ENCODE peak calls at places on chromosomes 4 and X, in ten cellular contexts. E, T, K, M, F, W, O, H, V and D are unnamed samples. For H3K4me1, the result is how much of the 10 kb centered on the place peaks cover.

GRCh38 chrX:150753968-150754367 is 60.8 kb downstream of the MTMR1 start:
- DNase-seq in E (no peak), T (no peak), K (no peak), M (no peak), F (no peak), W (no peak), O (no peak), H (no peak), V (no peak), D (no peak)

GRCh38 chr4:163556169-163556568 is 61.7 kb downstream of the TMA16 start:
- DNase-seq in E (no peak), T (no peak), K (no peak), M (no peak), F (no peak), W (no peak), O (no peak), H (no peak), V (no peak), D (no peak)

GRCh38 chr4:168183717-168184571 is 91.6 kb downstream of the ANXA10 start:
- DNase-seq in E (peak), T (no peak), K (no peak), M (peak), F (no peak), W (no peak), O (no peak), H (peak), V (no peak), D (no peak)

GRCh38 chrX:150984164-150984824 is 1.2 kb downstream of the HMGB3 start:
- DNase-seq in E (peak), T (no peak), K (no peak), M (peak), F (no peak), W (no peak), O (peak), H (peak), V (no peak), D (no peak)

GRCh38 chr4:53619431-53619830 is 28.1 kb upstream of the LNX1 start:
- DNase-seq in E (no peak), T (no peak), K (no peak), M (no peak), F (no peak), W (no peak), O (no peak), H (no peak), V (no peak), D (no peak)

GRCh38 chrX:155857561-155857960 is 23.6 kb upstream of the VAMP7 start:
- DNase-seq in E (no peak), T (no peak), K (no peak), M (peak), F (no peak), W (no peak), O (no peak), H (no peak), V (no peak), D (no peak)

GRCh38 chrX:150547511-150548115 is 20.8 kb upstream of the MTM1 start:
- DNase-seq in E (peak), T (peak), K (no peak), M (peak), F (peak), W (peak), O (peak), H (peak), V (peak), D (peak)

GRCh38 chrX:24023972-24024664 is 2.9 kb downstream of the KLHL15 start:
- DNase-seq in E (peak), T (no peak), K (no peak), M (peak), F (no peak), W (no peak), O (no peak), H (peak), V (no peak), D (no peak)

GRCh38 chrX:40570346-40571093 is 10.2 kb upstream of the ATP6AP2 start:
- DNase-seq in E (no peak), T (no peak), K (no peak), M (no peak), F (no peak), W (no peak), O (no peak), H (no peak), V (no peak), D (no peak)

GRCh38 chr4:168569066-168569908 is 72.4 kb downstream of the PALLD start:
- DNase-seq in E (peak), T (peak), K (no peak), M (peak), F (peak), W (no peak), O (peak), H (no peak), V (no peak), D (no peak)

GRCh38 chr4:77740480-77740879 is 78.7 kb downstream of the CNOT6L start:
- DNase-seq in E (no peak), T (no peak), K (no peak), M (no peak), F (no peak), W (no peak), O (no peak), H (no peak), V (no peak), D (no peak)

GRCh38 chr4:76987685-76988084 is 38.1 kb downstream of the SEPTIN11 start:
- DNase-seq in E (no peak), T (no peak), K (no peak), M (peak), F (no peak), W (no peak), O (no peak), H (no peak), V (no peak), D (no peak)

GRCh38 chr4:54386270-54386669 is 157.2 kb downstream of the PDGFRA start:
- DNase-seq in E (no peak), T (no peak), K (no peak), M (no peak), F (no peak), W (no peak), O (no peak), H (no peak), V (no peak), D (no peak)

GRCh38 chr4:126992910-126993309 is 639.8 kb upstream of the INTU start:
- DNase-seq in E (no peak), T (no peak), K (no peak), M (no peak), F (no peak), W (no peak), O (peak), H (no peak), V (no peak), D (no peak)

GRCh38 chr4:656651-657337 is 17.3 kb downstream of the ATP5ME start:
- DNase-seq in E (no peak), T (no peak), K (no peak), M (peak), F (no peak), W (no peak), O (no peak), H (peak), V (no peak), D (no peak)

GRCh38 chr4:55125763-55126541 is 557 bp upstream of the KDR start:
- DNase-seq in E (no peak), T (no peak), K (no peak), M (peak), F (no peak), W (no peak), O (no peak), H (peak), V (no peak), D (no peak)

GRCh38 chr4:82776925-82777542 is 21.6 kb downstream of the SCD5 start:
- DNase-seq in E (no peak), T (no peak), K (peak), M (peak), F (no peak), W (no peak), O (no peak), H (no peak), V (no peak), D (no peak)

GRCh38 chr4:113971706-113972360 is 7.6 kb downstream of the ARSJ start:
- DNase-seq in E (no peak), T (no peak), K (no peak), M (peak), F (no peak), W (no peak), O (peak), H (no peak), V (no peak), D (no peak)

GRCh38 chr4:25229804-25230203 is 4.0 kb upstream of the PI4K2B start:
- DNase-seq in E (no peak), T (no peak), K (no peak), M (no peak), F (no peak), W (no peak), O (no peak), H (no peak), V (no peak), D (no peak)

GRCh38 chr4:8591626-8592365 is 769 bp upstream of the CPZ start:
- DNase-seq in E (no peak), T (no peak), K (no peak), M (no peak), F (no peak), W (no peak), O (no peak), H (peak), V (no peak), D (no peak)

GRCh38 chr4:150173854-150174398 is 95.7 kb downstream of the DCLK2 start:
- DNase-seq in E (no peak), T (no peak), K (no peak), M (no peak), F (no peak), W (no peak), O (no peak), H (no peak), V (no peak), D (no peak)
- H3K4me1 ChIP-seq in E (under half), T (under half), K (under half), M (under half), F (under half), W (under half), O (under half), H (under half), V (under half), D (under half)

GRCh38 chr4:81664079-81664478 is 192.4 kb upstream of the RASGEF1B start:
- DNase-seq in E (no peak), T (no peak), K (no peak), M (no peak), F (no peak), W (no peak), O (no peak), H (no peak), V (no peak), D (no peak)
- H3K4me1 ChIP-seq in E (under half), T (under half), K (under half), M (under half), F (under half), W (under half), O (under half), H (under half), V (under half), D (under half)

DNA sequence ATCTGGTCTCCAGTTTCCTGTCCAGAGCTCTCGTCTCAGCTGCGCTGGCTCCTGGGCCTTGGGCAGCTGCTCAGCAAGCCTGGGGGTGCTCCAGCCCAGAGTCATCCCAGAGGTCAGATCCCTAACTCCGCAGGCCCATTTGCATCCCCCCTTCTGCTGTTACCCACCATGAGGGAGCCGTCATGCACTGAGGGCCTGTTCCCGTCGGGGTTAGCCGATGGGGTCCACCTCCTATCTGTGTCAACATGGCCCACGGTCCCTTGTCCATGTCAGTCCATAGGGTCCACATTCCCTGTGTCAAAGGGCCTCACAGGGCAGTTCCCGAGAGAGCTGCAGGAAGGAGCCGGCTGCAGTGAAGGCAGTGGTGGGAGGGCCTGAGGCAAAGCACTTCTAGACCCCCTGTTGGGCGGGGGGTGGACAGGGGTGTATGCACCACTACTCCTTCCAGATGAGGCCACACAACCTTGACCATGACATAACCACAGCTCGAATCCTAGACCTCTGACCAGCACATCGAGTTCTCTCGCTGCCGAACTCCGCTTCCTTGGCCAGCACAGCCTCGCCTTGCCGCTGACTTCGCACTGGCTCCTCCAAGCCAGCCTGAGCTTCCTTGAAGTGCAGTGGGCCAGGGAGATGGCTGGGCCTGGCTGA is 24.9 kb downstream of the WDR1 start:
- DNase-seq in E (no peak), T (no peak), K (no peak), M (no peak), F (no peak), W (no peak), O (no peak), H (no peak), V (no peak), D (no peak)
- H3K4me1 ChIP-seq in E (under half), T (under half), K (under half), M (under half), F (half or more), W (under half), O (under half), H (under half), V (under half), D (half or more)

GRCh38 chrX:153981231-153981630 is 8.7 kb downstream of the TMEM187 start:
- DNase-seq in E (no peak), T (no peak), K (no peak), M (no peak), F (no peak), W (no peak), O (no peak), H (no peak), V (no peak), D (no peak)
- H3K4me1 ChIP-seq in E (under half), T (under half), K (under half), M (under half), F (under half), W (under half), O (under half), H (under half), V (under half), D (under half)

GRCh38 chr4:73705056-73705432 is 35.3 kb upstream of the CXCL8 start:
- DNase-seq in E (no peak), T (no peak), K (peak), M (peak), F (no peak), W (peak), O (no peak), H (peak), V (no peak), D (no peak)
- H3K4me1 ChIP-seq in E (under half), T (under half), K (half or more), M (half or more), F (under half), W (half or more), O (under half), H (under half), V (under half), D (under half)

GRCh38 chr4:14100349-14100748 is 472.8 kb upstream of the BOD1L1 start:
- DNase-seq in E (no peak), T (no peak), K (no peak), M (no peak), F (no peak), W (no peak), O (no peak), H (no peak), V (no peak), D (no peak)
- H3K4me1 ChIP-seq in E (under half), T (under half), K (under half), M (under half), F (under half), W (under half), O (under half), H (under half), V (under half), D (under half)

DNA sequence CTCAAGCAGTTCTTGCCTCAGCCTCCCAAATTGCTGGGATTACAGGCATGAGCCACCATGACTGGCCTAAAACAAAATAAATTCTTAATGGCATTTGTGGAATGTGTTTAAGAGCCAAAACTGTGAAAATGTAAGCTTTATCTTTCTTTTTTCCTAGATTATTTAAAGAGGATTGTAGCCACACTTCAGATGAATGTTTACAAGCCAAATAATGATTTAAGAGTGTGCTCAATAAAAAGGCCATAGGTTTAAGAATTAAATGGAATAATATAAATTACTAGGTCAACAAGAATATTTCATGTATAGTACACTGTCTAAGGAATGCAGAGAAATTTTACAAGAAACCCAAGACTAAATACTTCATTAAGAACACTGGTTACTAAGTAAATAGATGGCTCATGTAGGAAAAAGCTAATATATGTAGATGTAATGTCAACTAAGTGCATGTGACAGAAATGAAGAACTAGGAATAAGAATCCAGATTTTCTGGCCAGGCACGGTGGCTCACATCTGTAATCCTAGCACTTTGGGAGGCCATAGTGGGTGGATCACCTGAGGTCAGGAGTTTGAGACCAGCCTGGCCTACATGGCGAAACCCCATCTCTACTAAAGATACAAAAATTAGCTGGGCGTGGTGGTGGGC is 21.3 kb upstream of the UGDH start:
- DNase-seq in E (no peak), T (no peak), K (peak), M (peak), F (no peak), W (no peak), O (no peak), H (no peak), V (no peak), D (no peak)
- H3K4me1 ChIP-seq in E (under half), T (under half), K (under half), M (under half), F (under half), W (under half), O (under half), H (under half), V (under half), D (under half)

DNA sequence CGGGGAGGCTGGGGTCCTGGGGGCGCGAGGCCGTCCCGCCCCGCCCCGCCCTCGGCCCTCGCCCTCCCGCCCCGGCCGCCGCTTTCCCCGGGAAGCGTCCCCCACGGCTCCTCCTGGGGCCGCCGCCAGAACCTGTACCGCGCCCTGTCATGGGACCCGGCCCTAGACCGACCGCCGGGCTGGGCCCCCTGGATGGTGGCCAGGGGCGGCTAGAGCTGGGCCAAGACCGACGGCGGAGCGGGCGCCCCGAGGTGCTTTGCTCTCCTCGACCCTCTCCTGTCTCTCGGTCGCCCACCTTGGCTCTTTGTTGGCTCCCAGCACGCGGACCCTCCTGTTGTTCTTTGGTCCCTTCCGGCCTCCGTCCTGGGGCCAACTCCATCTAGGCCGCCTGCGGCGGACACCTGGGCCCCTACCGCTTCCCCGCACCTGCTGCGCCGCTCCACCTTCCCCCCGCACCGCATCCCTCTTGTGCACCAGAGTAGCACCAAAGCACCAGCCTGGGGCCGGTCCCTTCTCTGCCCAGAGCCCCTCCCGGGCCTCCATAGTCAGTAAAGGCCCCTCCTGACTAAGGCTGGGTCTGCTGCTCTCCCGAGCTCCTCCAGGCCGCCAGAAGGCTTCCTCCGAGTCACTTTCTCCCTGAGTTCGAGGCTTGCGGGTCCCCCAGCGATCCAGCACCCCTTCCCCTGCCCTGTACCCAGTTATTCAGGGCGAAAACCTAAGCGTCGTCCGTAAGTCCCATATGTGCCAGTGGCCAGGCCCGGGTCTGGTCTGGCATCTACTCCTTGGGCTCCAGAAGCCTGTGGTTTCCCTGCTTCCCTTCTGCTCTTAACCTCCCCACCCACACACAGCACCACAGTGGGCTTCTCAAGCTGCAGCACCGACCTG is 587 bp downstream of the TACC3 start:
- DNase-seq in E (no peak), T (no peak), K (no peak), M (peak), F (no peak), W (no peak), O (no peak), H (peak), V (no peak), D (peak)
- H3K4me1 ChIP-seq in E (under half), T (under half), K (under half), M (under half), F (half or more), W (under half), O (under half), H (under half), V (under half), D (half or more)